ENCODE peak calls at places on chromosomes 12 and 14, in five cellular contexts. One of them, this sample, is unnamed.

GRCh38 chr12:56581418-56582145 is 48.5 kb downstream of the BAZ2A start:
- DNase-seq in HCT116: no peak
- DNase-seq in neural progenitor cell: no peak
- DNase-seq in IMR-90: peak
- DNase-seq in fibroblast of lung: no peak
- DNase-seq in this sample: no peak

GRCh38 chr14:36662258-36662542 is 540 bp downstream of the PAX9 start:
- DNase-seq in IMR-90: no peak
- DNase-seq in neural progenitor cell: no peak
- DNase-seq in fibroblast of lung: no peak
- DNase-seq in HCT116: no peak
- DNase-seq in this sample: no peak

GRCh38 chr14:99686557-99687283 is 2.6 kb downstream of the CYP46A1 start:
- DNase-seq in IMR-90: no peak
- DNase-seq in fibroblast of lung: no peak
- DNase-seq in HCT116: no peak
- DNase-seq in neural progenitor cell: no peak
- DNase-seq in this sample: peak

GRCh38 chr12:44076892-44077291 is 241.0 kb downstream of the TMEM117 start:
- DNase-seq in fibroblast of lung: no peak
- DNase-seq in IMR-90: no peak
- DNase-seq in HCT116: no peak
- DNase-seq in neural progenitor cell: no peak
- DNase-seq in this sample: no peak

GRCh38 chr12:112121780-112122565 is 3.4 kb upstream of the TRAFD1 start:
- DNase-seq in IMR-90: peak
- DNase-seq in neural progenitor cell: no peak
- DNase-seq in fibroblast of lung: peak
- DNase-seq in HCT116: peak
- DNase-seq in this sample: peak

GRCh38 chr14:61822458-61822857 is 60.2 kb downstream of the SNAPC1 start:
- DNase-seq in HCT116: no peak
- DNase-seq in neural progenitor cell: no peak
- DNase-seq in IMR-90: no peak
- DNase-seq in fibroblast of lung: no peak
- DNase-seq in this sample: no peak

GRCh38 chr12:23049180-23049579 is 424.2 kb downstream of the ETNK1 start:
- DNase-seq in IMR-90: peak
- DNase-seq in HCT116: no peak
- DNase-seq in fibroblast of lung: peak
- DNase-seq in neural progenitor cell: no peak
- DNase-seq in this sample: no peak

GRCh38 chr12:43325786-43326185 is 226.2 kb downstream of the ADAMTS20 start:
- DNase-seq in fibroblast of lung: no peak
- DNase-seq in IMR-90: no peak
- DNase-seq in HCT116: no peak
- DNase-seq in neural progenitor cell: no peak
- DNase-seq in this sample: no peak

GRCh38 chr14:36020120-36021029 is 156.1 kb downstream of the PTCSC3 start:
- DNase-seq in IMR-90: no peak
- DNase-seq in neural progenitor cell: peak
- DNase-seq in fibroblast of lung: no peak
- DNase-seq in HCT116: no peak
- DNase-seq in this sample: no peak

GRCh38 chr12:109947511-109947910 is 47.4 kb downstream of the TCHP start:
- DNase-seq in fibroblast of lung: peak
- DNase-seq in IMR-90: peak
- DNase-seq in HCT116: no peak
- DNase-seq in neural progenitor cell: no peak
- DNase-seq in this sample: no peak

GRCh38 chr12:29634057-29634456 is 136.6 kb upstream of the OVCH1 start:
- DNase-seq in neural progenitor cell: no peak
- DNase-seq in IMR-90: peak
- DNase-seq in HCT116: no peak
- DNase-seq in fibroblast of lung: peak
- DNase-seq in this sample: no peak

GRCh38 chr14:67547224-67547780 is 14.2 kb downstream of the PLEKHH1 start:
- DNase-seq in neural progenitor cell: no peak
- DNase-seq in fibroblast of lung: no peak
- DNase-seq in IMR-90: no peak
- DNase-seq in HCT116: no peak
- DNase-seq in this sample: no peak

GRCh38 chr12:89470741-89471504 is 53.7 kb downstream of the GALNT4 start:
- DNase-seq in fibroblast of lung: peak
- DNase-seq in IMR-90: peak
- DNase-seq in neural progenitor cell: peak
- DNase-seq in HCT116: peak
- DNase-seq in this sample: no peak

GRCh38 chr14:61602733-61603077 is 92.6 kb upstream of the HIF1A start:
- DNase-seq in neural progenitor cell: peak
- DNase-seq in fibroblast of lung: no peak
- DNase-seq in IMR-90: no peak
- DNase-seq in HCT116: no peak
- DNase-seq in this sample: peak

GRCh38 chr14:33675415-33676130 is 275.3 kb downstream of the EGLN3 start:
- DNase-seq in fibroblast of lung: no peak
- DNase-seq in IMR-90: no peak
- DNase-seq in HCT116: no peak
- DNase-seq in neural progenitor cell: no peak
- DNase-seq in this sample: no peak

GRCh38 chr14:91357731-91358319 is 59.8 kb downstream of the CCDC88C start:
- DNase-seq in neural progenitor cell: no peak
- DNase-seq in HCT116: no peak
- DNase-seq in IMR-90: no peak
- DNase-seq in fibroblast of lung: no peak
- DNase-seq in this sample: no peak

GRCh38 chr12:104386461-104386860 is 70.3 kb upstream of the CHST11 start:
- DNase-seq in IMR-90: no peak
- DNase-seq in neural progenitor cell: no peak
- DNase-seq in fibroblast of lung: no peak
- DNase-seq in HCT116: no peak
- DNase-seq in this sample: no peak

GRCh38 chr12:94305293-94305957 is 154.2 kb downstream of the CEP83 start:
- DNase-seq in neural progenitor cell: no peak
- DNase-seq in HCT116: no peak
- DNase-seq in fibroblast of lung: peak
- DNase-seq in IMR-90: peak
- DNase-seq in this sample: no peak

GRCh38 chr12:6532051-6532926 is 2.0 kb upstream of the GAPDH start:
- DNase-seq in neural progenitor cell: peak
- DNase-seq in IMR-90: peak
- DNase-seq in HCT116: peak
- DNase-seq in fibroblast of lung: peak
- DNase-seq in this sample: peak

GRCh38 chr12:57908511-57908910 is 32.9 kb upstream of the ATP23 start:
- DNase-seq in neural progenitor cell: no peak
- DNase-seq in HCT116: no peak
- DNase-seq in fibroblast of lung: no peak
- DNase-seq in IMR-90: no peak
- DNase-seq in this sample: no peak

GRCh38 chr14:23722675-23723074 is 86.5 kb downstream of the DHRS2 start:
- DNase-seq in IMR-90: no peak
- DNase-seq in fibroblast of lung: no peak
- DNase-seq in HCT116: no peak
- DNase-seq in neural progenitor cell: no peak
- DNase-seq in this sample: no peak

GRCh38 chr12:116616536-116617248 is 57.5 kb downstream of the MAP1LC3B2 start:
- DNase-seq in fibroblast of lung: no peak
- DNase-seq in HCT116: no peak
- DNase-seq in neural progenitor cell: no peak
- DNase-seq in IMR-90: no peak
- DNase-seq in this sample: no peak

GRCh38 chr14:72801381-72801812 is 92.5 kb downstream of the DPF3 start:
- DNase-seq in HCT116: peak
- DNase-seq in neural progenitor cell: no peak
- DNase-seq in fibroblast of lung: peak
- DNase-seq in IMR-90: peak
- DNase-seq in this sample: no peak

GRCh38 chr14:101776315-101776714 is 14.8 kb downstream of the PPP2R5C start:
- DNase-seq in HCT116: no peak
- DNase-seq in IMR-90: no peak
- DNase-seq in fibroblast of lung: no peak
- DNase-seq in neural progenitor cell: no peak
- DNase-seq in this sample: no peak
- H3K9ac ChIP-seq in HCT116: no peak
- H3K9ac ChIP-seq in IMR-90: no peak
- H3K9ac ChIP-seq in fibroblast of lung: no peak
- H3K9ac ChIP-seq in neural progenitor cell: no peak
- H3K9ac ChIP-seq in this sample: no peak

DNA sequence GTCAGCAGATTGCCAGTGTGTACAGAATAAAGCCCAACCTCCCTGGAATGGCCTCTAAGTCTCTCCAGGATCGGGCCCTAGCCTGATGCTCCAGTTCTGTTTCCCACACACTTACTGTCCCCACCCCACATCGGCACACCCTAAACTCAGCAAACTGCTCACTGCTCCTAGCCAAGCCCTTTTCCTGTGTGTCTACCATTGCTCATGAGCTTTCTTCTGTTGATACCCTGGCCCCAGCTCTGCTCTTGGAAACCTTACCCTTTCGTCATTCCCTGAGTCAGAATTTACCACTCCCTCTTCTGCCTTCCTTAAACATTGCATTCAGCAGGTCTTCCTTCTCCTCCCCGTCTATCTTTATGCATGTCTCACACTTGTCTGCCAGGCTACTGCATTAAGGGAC is 158.9 kb downstream of the TMX1 start:
- DNase-seq in fibroblast of lung: peak
- DNase-seq in neural progenitor cell: no peak
- DNase-seq in HCT116: no peak
- DNase-seq in IMR-90: peak
- DNase-seq in this sample: no peak
- TF ChIP-seq CTCF in fibroblast of lung: peak
- TF ChIP-seq CTCF in neural progenitor cell: no peak
- TF ChIP-seq CTCF in HCT116: no peak
- TF ChIP-seq CTCF in IMR-90: no peak
- TF ChIP-seq CTCF in this sample: no peak

DNA sequence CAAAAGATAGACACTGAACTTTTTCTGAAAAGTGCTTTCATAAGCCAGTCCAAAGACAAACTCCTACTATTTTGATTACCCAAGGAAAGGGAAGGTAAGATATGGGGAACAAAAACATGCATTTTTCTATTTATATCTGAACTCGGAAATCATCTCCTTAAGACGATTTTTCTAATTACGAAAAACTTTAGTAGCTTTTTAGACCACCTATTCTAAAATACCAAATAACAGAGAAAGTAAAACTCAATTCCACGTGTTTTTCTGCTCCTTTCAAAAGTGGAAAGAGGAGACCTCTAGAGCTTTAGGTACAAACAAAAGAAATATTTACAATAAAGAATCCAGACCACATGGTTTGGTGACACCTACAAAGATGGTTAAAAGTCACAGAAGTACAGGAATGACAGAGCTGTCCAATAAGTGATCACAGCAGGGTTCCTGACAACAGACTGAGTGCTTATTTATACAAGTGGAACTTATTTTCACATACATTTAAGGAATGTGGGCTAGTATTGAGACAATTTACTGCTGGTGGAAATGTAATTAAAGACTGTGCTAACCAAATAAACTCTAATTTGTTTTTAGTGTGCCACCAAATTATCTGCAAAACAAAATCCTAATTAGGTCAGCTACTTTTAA is 2.5 kb downstream of the LRIG3 start:
- DNase-seq in IMR-90: no peak
- DNase-seq in fibroblast of lung: peak
- DNase-seq in HCT116: no peak
- DNase-seq in neural progenitor cell: peak
- DNase-seq in this sample: no peak
- H3K4me3 ChIP-seq in IMR-90: peak
- H3K4me3 ChIP-seq in fibroblast of lung: peak
- H3K4me3 ChIP-seq in HCT116: no peak
- H3K4me3 ChIP-seq in neural progenitor cell: peak
- H3K4me3 ChIP-seq in this sample: peak

DNA sequence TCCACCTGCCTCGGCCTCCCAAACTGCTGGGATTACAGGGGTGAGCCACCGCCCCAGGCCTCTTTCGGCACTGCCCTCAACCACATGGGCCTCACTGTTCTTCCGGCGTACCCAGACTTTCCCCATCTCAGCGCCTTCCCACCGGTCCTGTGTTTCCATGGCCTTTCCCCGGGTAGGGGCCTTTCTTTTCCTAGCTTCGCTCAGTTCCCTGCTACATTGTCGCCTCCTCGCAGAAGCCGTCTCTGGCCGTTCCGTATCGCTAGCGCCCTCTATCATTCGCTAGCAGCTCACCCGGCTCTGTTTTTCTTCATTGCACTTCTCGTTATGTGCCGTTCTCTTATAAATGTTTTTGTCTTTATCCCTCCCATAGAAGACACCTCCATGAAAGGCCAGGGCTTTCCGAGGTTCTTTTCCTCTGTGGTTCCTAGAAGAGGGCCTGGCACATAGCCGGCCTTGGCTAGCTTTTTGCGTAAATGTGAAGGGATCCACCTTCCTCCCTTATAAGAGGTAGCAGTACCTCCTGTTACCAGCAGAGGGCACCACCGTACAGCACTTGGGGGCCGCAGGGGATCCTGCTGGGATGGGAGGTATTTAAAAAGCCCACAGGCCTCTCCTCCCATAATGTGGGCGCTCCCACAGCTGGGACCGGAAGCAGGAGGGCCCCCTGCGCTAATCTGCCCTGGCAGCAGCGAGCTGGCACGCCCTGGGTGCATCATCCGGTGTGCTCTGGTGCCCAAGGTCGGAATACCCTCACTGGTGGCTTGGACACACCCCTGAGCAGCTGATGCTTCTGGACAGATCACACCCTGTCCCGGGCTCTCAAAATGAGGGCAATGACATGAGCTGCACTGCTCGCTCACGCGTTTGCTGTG is 18.8 kb downstream of the TAMALIN start:
- DNase-seq in IMR-90: peak
- DNase-seq in HCT116: peak
- DNase-seq in neural progenitor cell: peak
- DNase-seq in fibroblast of lung: peak
- DNase-seq in this sample: peak
- H3K9ac ChIP-seq in IMR-90: peak
- H3K9ac ChIP-seq in HCT116: peak
- H3K9ac ChIP-seq in neural progenitor cell: no peak
- H3K9ac ChIP-seq in fibroblast of lung: peak
- H3K9ac ChIP-seq in this sample: peak

GRCh38 chr12:119239040-119239439 is 60.3 kb downstream of the HSPB8 start:
- DNase-seq in fibroblast of lung: no peak
- DNase-seq in IMR-90: no peak
- DNase-seq in HCT116: no peak
- DNase-seq in neural progenitor cell: no peak
- DNase-seq in this sample: no peak
- TF ChIP-seq CTCF in fibroblast of lung: no peak
- TF ChIP-seq CTCF in IMR-90: no peak
- TF ChIP-seq CTCF in HCT116: no peak
- TF ChIP-seq CTCF in neural progenitor cell: no peak
- TF ChIP-seq CTCF in this sample: no peak

DNA sequence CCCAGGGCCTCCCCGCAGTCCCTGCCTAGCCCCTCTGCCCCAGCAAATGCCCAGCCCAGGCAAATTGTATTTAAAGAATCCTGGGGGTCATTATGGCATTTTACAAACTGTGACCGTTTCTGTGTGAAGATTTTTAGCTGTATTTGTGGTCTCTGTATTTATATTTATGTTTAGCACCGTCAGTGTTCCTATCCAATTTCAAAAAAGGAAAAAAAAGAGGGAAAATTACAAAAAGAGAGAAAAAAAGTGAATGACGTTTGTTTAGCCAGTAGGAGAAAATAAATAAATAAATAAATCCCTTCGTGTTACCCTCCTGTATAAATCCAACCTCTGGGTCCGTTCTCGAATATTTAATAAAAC is 2.2 kb downstream of the HOXC6 start:
- DNase-seq in neural progenitor cell: no peak
- DNase-seq in fibroblast of lung: no peak
- DNase-seq in IMR-90: no peak
- DNase-seq in HCT116: no peak
- DNase-seq in this sample: no peak
- H3K4me3 ChIP-seq in neural progenitor cell: no peak
- H3K4me3 ChIP-seq in fibroblast of lung: no peak
- H3K4me3 ChIP-seq in IMR-90: no peak
- H3K4me3 ChIP-seq in HCT116: no peak
- H3K4me3 ChIP-seq in this sample: no peak

GRCh38 chr12:75792687-75793086 is 238.9 kb downstream of the PHLDA1 start:
- DNase-seq in HCT116: no peak
- DNase-seq in IMR-90: peak
- DNase-seq in fibroblast of lung: peak
- DNase-seq in neural progenitor cell: no peak
- DNase-seq in this sample: no peak
- H3K9ac ChIP-seq in HCT116: peak
- H3K9ac ChIP-seq in IMR-90: no peak
- H3K9ac ChIP-seq in fibroblast of lung: no peak
- H3K9ac ChIP-seq in neural progenitor cell: no peak
- H3K9ac ChIP-seq in this sample: no peak

This sample was measured in colonic mucosa.